ENCODE peak calls at places on chromosome X, in eight cellular contexts. One of them, this sample, is unnamed.

GRCh38 chrX:15129412-15129811 is 140.5 kb downstream of the ASB9 start:
- DNase-seq in T-helper 17 cell: no peak
- DNase-seq in GM04504: no peak
- DNase-seq in cardiac fibroblast: no peak
- DNase-seq in GM23248: no peak
- DNase-seq in GM13976: no peak
- DNase-seq in H7: no peak
- DNase-seq in D341Med: no peak
- DNase-seq in this sample: no peak

GRCh38 chrX:129759576-129760061 is 20.1 kb upstream of the SASH3 start:
- DNase-seq in GM04504: peak; percentile 55
- DNase-seq in T-helper 17 cell: no peak
- DNase-seq in cardiac fibroblast: peak; percentile 86
- DNase-seq in GM23248: peak; percentile 53
- DNase-seq in H7: no peak
- DNase-seq in GM13976: no peak
- DNase-seq in D341Med: no peak
- DNase-seq in this sample: peak; percentile 71

GRCh38 chrX:7950865-7951264 is 23.7 kb upstream of the PNPLA4 start:
- DNase-seq in GM04504: no peak
- DNase-seq in GM13976: peak; percentile 12
- DNase-seq in D341Med: no peak
- DNase-seq in cardiac fibroblast: no peak
- DNase-seq in H7: no peak
- DNase-seq in T-helper 17 cell: no peak
- DNase-seq in GM23248: no peak
- DNase-seq in this sample: no peak

GRCh38 chrX:1502853-1503252 is 34.1 kb downstream of the P2RY8 start:
- DNase-seq in GM13976: no peak
- DNase-seq in H7: no peak
- DNase-seq in GM04504: no peak
- DNase-seq in GM23248: no peak
- DNase-seq in T-helper 17 cell: no peak
- DNase-seq in D341Med: no peak
- DNase-seq in cardiac fibroblast: no peak
- DNase-seq in this sample: no peak

GRCh38 chrX:28010875-28011274 is 29.6 kb upstream of the DCAF8L1 start:
- DNase-seq in H7: no peak
- DNase-seq in D341Med: no peak
- DNase-seq in GM13976: no peak
- DNase-seq in T-helper 17 cell: no peak
- DNase-seq in GM23248: no peak
- DNase-seq in cardiac fibroblast: no peak
- DNase-seq in GM04504: no peak
- DNase-seq in this sample: no peak

GRCh38 chrX:70970482-70970999 is 39.6 kb upstream of the SLC7A3 start:
- DNase-seq in cardiac fibroblast: peak; percentile 41
- DNase-seq in H7: no peak
- DNase-seq in D341Med: peak; percentile 4
- DNase-seq in GM23248: peak; percentile 47
- DNase-seq in GM13976: peak; percentile 14
- DNase-seq in GM04504: no peak
- DNase-seq in T-helper 17 cell: no peak
- DNase-seq in this sample: peak; percentile 30

GRCh38 chrX:154372612-154373022 is 1.8 kb downstream of the FLNA start:
- DNase-seq in H7: no peak
- DNase-seq in GM04504: no peak
- DNase-seq in GM13976: peak; percentile 72
- DNase-seq in D341Med: no peak
- DNase-seq in T-helper 17 cell: no peak
- DNase-seq in GM23248: peak; percentile 68
- DNase-seq in cardiac fibroblast: no peak
- DNase-seq in this sample: peak; percentile 84

GRCh38 chrX:44674906-44675305 is 132.2 kb upstream of the FUNDC1 start:
- DNase-seq in T-helper 17 cell: no peak
- DNase-seq in GM04504: no peak
- DNase-seq in H7: no peak
- DNase-seq in D341Med: no peak
- DNase-seq in cardiac fibroblast: no peak
- DNase-seq in GM13976: no peak
- DNase-seq in GM23248: no peak
- DNase-seq in this sample: no peak

GRCh38 chrX:34813618-34814017 is 129.0 kb upstream of the FAM47B start:
- DNase-seq in GM13976: no peak
- DNase-seq in D341Med: no peak
- DNase-seq in GM04504: no peak
- DNase-seq in T-helper 17 cell: no peak
- DNase-seq in GM23248: peak; percentile 54
- DNase-seq in cardiac fibroblast: no peak
- DNase-seq in H7: no peak
- DNase-seq in this sample: peak; percentile 61

GRCh38 chrX:153773218-153773611 is 7.6 kb upstream of the SRPK3 start:
- DNase-seq in H7: peak; percentile 61
- DNase-seq in cardiac fibroblast: no peak
- DNase-seq in D341Med: peak; percentile 18
- DNase-seq in GM04504: no peak
- DNase-seq in GM13976: no peak
- DNase-seq in T-helper 17 cell: no peak
- DNase-seq in GM23248: no peak
- DNase-seq in this sample: no peak

GRCh38 chrX:49039598-49040375 is 3.4 kb downstream of the TFE3 start:
- DNase-seq in D341Med: peak; percentile 61
- DNase-seq in cardiac fibroblast: peak; percentile 95
- DNase-seq in GM04504: peak; percentile 86
- DNase-seq in H7: peak; percentile 94
- DNase-seq in GM23248: peak; percentile 93
- DNase-seq in T-helper 17 cell: no peak
- DNase-seq in GM13976: no peak
- DNase-seq in this sample: peak; percentile 95

GRCh38 chrX:41827886-41828285 is 95.5 kb downstream of the CASK start:
- DNase-seq in cardiac fibroblast: no peak
- DNase-seq in H7: no peak
- DNase-seq in T-helper 17 cell: no peak
- DNase-seq in GM13976: no peak
- DNase-seq in GM04504: no peak
- DNase-seq in GM23248: peak; percentile 6
- DNase-seq in D341Med: no peak
- DNase-seq in this sample: peak; percentile 74

GRCh38 chrX:19647731-19648588 is 132.7 kb upstream of the MAP3K15 start:
- DNase-seq in H7: no peak
- DNase-seq in T-helper 17 cell: no peak
- DNase-seq in GM23248: peak; percentile 72
- DNase-seq in GM13976: no peak
- DNase-seq in GM04504: no peak
- DNase-seq in cardiac fibroblast: no peak
- DNase-seq in D341Med: no peak
- DNase-seq in this sample: peak; percentile 58

GRCh38 chrX:30504309-30504708 is 73.3 kb downstream of the TASL start:
- DNase-seq in T-helper 17 cell: no peak
- DNase-seq in H7: no peak
- DNase-seq in D341Med: no peak
- DNase-seq in GM13976: peak; percentile 17
- DNase-seq in cardiac fibroblast: peak; percentile 50
- DNase-seq in GM23248: peak; percentile 38
- DNase-seq in GM04504: peak; percentile 10
- DNase-seq in this sample: peak; percentile 40

GRCh38 chrX:30364229-30364628 is 55.0 kb upstream of the NR0B1 start:
- DNase-seq in GM23248: no peak
- DNase-seq in GM13976: no peak
- DNase-seq in H7: no peak
- DNase-seq in GM04504: no peak
- DNase-seq in T-helper 17 cell: no peak
- DNase-seq in cardiac fibroblast: no peak
- DNase-seq in D341Med: no peak
- DNase-seq in this sample: no peak

GRCh38 chrX:26649534-26649933 is 433.6 kb downstream of the MAGEB5 start:
- DNase-seq in T-helper 17 cell: no peak
- DNase-seq in H7: peak; percentile 16
- DNase-seq in cardiac fibroblast: peak; percentile 13
- DNase-seq in GM23248: peak; percentile 4
- DNase-seq in GM13976: peak; percentile 15
- DNase-seq in D341Med: peak; percentile 11
- DNase-seq in GM04504: no peak
- DNase-seq in this sample: no peak

GRCh38 chrX:38060331-38060878 is 54.1 kb downstream of the SYTL5 start:
- DNase-seq in cardiac fibroblast: no peak
- DNase-seq in GM04504: no peak
- DNase-seq in T-helper 17 cell: no peak
- DNase-seq in H7: no peak
- DNase-seq in D341Med: no peak
- DNase-seq in GM23248: no peak
- DNase-seq in GM13976: no peak
- DNase-seq in this sample: no peak

GRCh38 chrX:146831994-146832393 is 17.4 kb upstream of the CXorf51A start:
- DNase-seq in D341Med: no peak
- DNase-seq in cardiac fibroblast: no peak
- DNase-seq in GM13976: no peak
- DNase-seq in H7: no peak
- DNase-seq in GM04504: no peak
- DNase-seq in GM23248: no peak
- DNase-seq in T-helper 17 cell: no peak
- DNase-seq in this sample: no peak

GRCh38 chrX:345020-345925 is 26.7 kb upstream of the GTPBP6 start:
- DNase-seq in T-helper 17 cell: no peak
- DNase-seq in GM04504: no peak
- DNase-seq in cardiac fibroblast: no peak
- DNase-seq in H7: no peak
- DNase-seq in GM13976: no peak
- DNase-seq in D341Med: no peak
- DNase-seq in GM23248: no peak
- DNase-seq in this sample: no peak

GRCh38 chrX:46575991-46576392 is 2.4 kb downstream of the CHST7 start:
- DNase-seq in GM13976: no peak
- DNase-seq in T-helper 17 cell: no peak
- DNase-seq in cardiac fibroblast: peak; percentile 66
- DNase-seq in H7: no peak
- DNase-seq in D341Med: no peak
- DNase-seq in GM04504: no peak
- DNase-seq in GM23248: peak; percentile 30
- DNase-seq in this sample: peak; percentile 45

GRCh38 chrX:106035064-106035463 is 3.5 kb downstream of the SERPINA7 start:
- DNase-seq in GM23248: no peak
- DNase-seq in GM13976: no peak
- DNase-seq in T-helper 17 cell: no peak
- DNase-seq in cardiac fibroblast: peak; percentile 1
- DNase-seq in GM04504: no peak
- DNase-seq in D341Med: no peak
- DNase-seq in H7: no peak
- DNase-seq in this sample: no peak

GRCh38 chrX:124328765-124329164 is 3.7 kb upstream of the TEX13D start:
- DNase-seq in T-helper 17 cell: no peak
- DNase-seq in cardiac fibroblast: no peak
- DNase-seq in D341Med: no peak
- DNase-seq in GM13976: no peak
- DNase-seq in GM23248: peak; percentile 45
- DNase-seq in H7: no peak
- DNase-seq in GM04504: no peak
- DNase-seq in this sample: no peak

GRCh38 chrX:153870791-153871360 is 15.1 kb downstream of the L1CAM start:
- DNase-seq in D341Med: no peak
- DNase-seq in GM04504: no peak
- DNase-seq in GM13976: peak; percentile 23
- DNase-seq in GM23248: no peak
- DNase-seq in H7: peak; percentile 74
- DNase-seq in T-helper 17 cell: no peak
- DNase-seq in cardiac fibroblast: no peak
- DNase-seq in this sample: no peak

GRCh38 chrX:130339408-130340222 is at the start of gene SLC25A14:
- DNase-seq in GM13976: peak; percentile 76
- DNase-seq in T-helper 17 cell: peak; percentile 43
- DNase-seq in GM23248: peak; percentile 80
- DNase-seq in H7: peak; percentile 81
- DNase-seq in GM04504: peak; percentile 24
- DNase-seq in cardiac fibroblast: peak; percentile 78
- DNase-seq in D341Med: peak; percentile 79
- DNase-seq in this sample: peak; percentile 76

GRCh38 chrX:40031861-40032422 is 65.8 kb downstream of the BCOR start:
- DNase-seq in GM13976: no peak
- DNase-seq in cardiac fibroblast: no peak
- DNase-seq in H7: no peak
- DNase-seq in GM04504: no peak
- DNase-seq in D341Med: no peak
- DNase-seq in GM23248: no peak
- DNase-seq in T-helper 17 cell: no peak
- DNase-seq in this sample: no peak

GRCh38 chrX:63418211-63418610 is 67.1 kb upstream of the SPIN4 start:
- DNase-seq in H7: no peak
- DNase-seq in cardiac fibroblast: no peak
- DNase-seq in GM13976: no peak
- DNase-seq in T-helper 17 cell: no peak
- DNase-seq in GM04504: no peak
- DNase-seq in GM23248: no peak
- DNase-seq in D341Med: no peak
- DNase-seq in this sample: no peak